ENCODE peak calls at places on chromosomes 1 and 21, in five cellular contexts. D is pancreas, Z is HepG2, V is AG04450, N is neural progenitor cell. G is an unnamed sample.

GRCh38 chr1:75745276-75745675 is 20.8 kb downstream of the ACADM start:
- DNase-seq in D (no peak), Z (no peak), V (no peak), N (no peak), G (no peak)

GRCh38 chr21:24995206-24995605 is 612.1 kb downstream of the MRPL39 start:
- DNase-seq in D (no peak), Z (no peak), V (no peak), N (peak), G (no peak)

GRCh38 chr1:117147856-117148588 is 26.5 kb upstream of the TRIM45 start:
- DNase-seq in D (no peak), Z (no peak), V (no peak), N (no peak), G (no peak)

GRCh38 chr1:58997637-58998036 is 213.8 kb upstream of the JUN start:
- DNase-seq in D (no peak), Z (no peak), V (no peak), N (no peak), G (no peak)

GRCh38 chr1:8020032-8020431 is 6.1 kb downstream of the ERRFI1 start:
- DNase-seq in D (no peak), Z (peak), V (no peak), N (no peak), G (no peak)

GRCh38 chr1:65799601-65800000 is 6.9 kb downstream of the PDE4B start:
- DNase-seq in D (no peak), Z (no peak), V (no peak), N (no peak), G (no peak)

GRCh38 chr1:2585318-2586092 is 1.1 kb upstream of the PRXL2B start:
- DNase-seq in D (no peak), Z (peak), V (no peak), N (peak), G (peak)

GRCh38 chr1:154208677-154209390 is 2.7 kb upstream of the CFAP141 start:
- DNase-seq in D (no peak), Z (no peak), V (no peak), N (no peak), G (no peak)

GRCh38 chr1:89686520-89686919 is 53.6 kb downstream of the LRRC8C start:
- DNase-seq in D (no peak), Z (peak), V (no peak), N (no peak), G (no peak)

GRCh38 chr1:55129194-55129728 is 85.9 kb downstream of the USP24 start:
- DNase-seq in D (no peak), Z (no peak), V (peak), N (no peak), G (no peak)

GRCh38 chr1:31881698-31882000 is 56.5 kb downstream of the PTP4A2 start:
- DNase-seq in D (no peak), Z (peak), V (no peak), N (no peak), G (no peak)

GRCh38 chr21:38753114-38754100 is 52.3 kb upstream of the ETS2 start:
- DNase-seq in D (no peak), Z (no peak), V (no peak), N (no peak), G (no peak)

GRCh38 chr1:168499094-168500049 is 44.4 kb downstream of the XCL2 start:
- DNase-seq in D (no peak), Z (no peak), V (no peak), N (no peak), G (no peak)

GRCh38 chr1:85118751-85119150 is 70.5 kb upstream of the MCOLN3 start:
- DNase-seq in D (no peak), Z (no peak), V (no peak), N (no peak), G (no peak)

GRCh38 chr1:245768596-245768995 is 613.8 kb downstream of the KIF26B start:
- DNase-seq in D (no peak), Z (no peak), V (no peak), N (no peak), G (no peak)

GRCh38 chr1:6614953-6615785 is 1.6 kb downstream of the PHF13 start:
- DNase-seq in D (peak), Z (no peak), V (no peak), N (peak), G (no peak)

GRCh38 chr1:200146100-200146499 is 118.6 kb downstream of the NR5A2 start:
- DNase-seq in D (no peak), Z (no peak), V (no peak), N (no peak), G (peak)

GRCh38 chr1:87800006-87800405 is 471.3 kb downstream of the LMO4 start:
- DNase-seq in D (no peak), Z (no peak), V (no peak), N (no peak), G (no peak)

GRCh38 chr1:37764888-37765441 is at the start of gene EPHA10:
- DNase-seq in D (no peak), Z (no peak), V (no peak), N (peak), G (no peak)

GRCh38 chr1:175521265-175522040 is 221.9 kb downstream of the TNR start:
- DNase-seq in D (no peak), Z (no peak), V (no peak), N (no peak), G (no peak)

GRCh38 chr1:171468120-171468790 is 17.1 kb upstream of the PRRC2C start:
- DNase-seq in D (no peak), Z (no peak), V (no peak), N (no peak), G (peak)

GRCh38 chr1:155073377-155074272 is 5.0 kb upstream of the EFNA3 start:
- DNase-seq in D (no peak), Z (no peak), V (no peak), N (no peak), G (no peak)

GRCh38 chr1:40829631-40830245 is 32.4 kb downstream of the CITED4 start:
- DNase-seq in D (no peak), Z (no peak), V (no peak), N (no peak), G (no peak)

GRCh38 chr1:231800071-231800470 is 173.5 kb downstream of the DISC1 start:
- DNase-seq in D (no peak), Z (no peak), V (no peak), N (no peak), G (no peak)

GRCh38 chr1:21206117-21206516 is 29.4 kb upstream of the EIF4G3 start:
- DNase-seq in D (no peak), Z (no peak), V (no peak), N (no peak), G (no peak)

GRCh38 chr1:25737151-25737550 is 62.8 kb upstream of the SELENON start:
- DNase-seq in D (peak), Z (no peak), V (no peak), N (no peak), G (no peak)

GRCh38 chr1:223844962-223845809 is 561 bp downstream of the TP53BP2 start:
- DNase-seq in D (peak), Z (peak), V (no peak), N (peak), G (peak)

GRCh38 chr1:112673589-112674439 is 645 bp upstream of the MOV10 start:
- DNase-seq in D (peak), Z (peak), V (peak), N (peak), G (no peak)

GRCh38 chr21:37061926-37062591 is 10.8 kb downstream of the PIGP start:
- DNase-seq in D (no peak), Z (peak), V (no peak), N (no peak), G (no peak)

GRCh38 chr1:74380252-74380651 is 132.2 kb downstream of the LRRC53 start:
- DNase-seq in D (no peak), Z (no peak), V (no peak), N (no peak), G (no peak)

GRCh38 chr1:82483146-82483545 is 682.4 kb downstream of the ADGRL2 start:
- DNase-seq in D (no peak), Z (no peak), V (no peak), N (no peak), G (no peak)

GRCh38 chr1:21149862-21150432 is 26.8 kb downstream of the EIF4G3 start:
- DNase-seq in D (no peak), Z (no peak), V (peak), N (peak), G (no peak)

GRCh38 chr1:77536813-77537212 is 145.6 kb downstream of the ZZZ3 start:
- DNase-seq in D (no peak), Z (no peak), V (peak), N (no peak), G (no peak)

GRCh38 chr1:37315236-37315870 is 159.0 kb upstream of the ZC3H12A start:
- DNase-seq in D (no peak), Z (no peak), V (no peak), N (peak), G (no peak)

GRCh38 chr1:64703600-64703999 is 41.3 kb upstream of the RAVER2 start:
- DNase-seq in D (no peak), Z (no peak), V (no peak), N (no peak), G (no peak)

GRCh38 chr1:173190101-173190895 is 16.8 kb downstream of the TNFSF4 start:
- DNase-seq in D (peak), Z (peak), V (no peak), N (no peak), G (no peak)

GRCh38 chr1:78003882-78004718 is 639 bp upstream of the DNAJB4 start:
- DNase-seq in D (no peak), Z (peak), V (peak), N (peak), G (peak)

GRCh38 chr1:181033128-181033798 is 520 bp upstream of the MR1 start:
- DNase-seq in D (no peak), Z (no peak), V (no peak), N (no peak), G (no peak)

GRCh38 chr1:204578867-204579664 is 62.9 kb downstream of the MDM4 start:
- DNase-seq in D (no peak), Z (no peak), V (no peak), N (peak), G (peak)

DNA sequence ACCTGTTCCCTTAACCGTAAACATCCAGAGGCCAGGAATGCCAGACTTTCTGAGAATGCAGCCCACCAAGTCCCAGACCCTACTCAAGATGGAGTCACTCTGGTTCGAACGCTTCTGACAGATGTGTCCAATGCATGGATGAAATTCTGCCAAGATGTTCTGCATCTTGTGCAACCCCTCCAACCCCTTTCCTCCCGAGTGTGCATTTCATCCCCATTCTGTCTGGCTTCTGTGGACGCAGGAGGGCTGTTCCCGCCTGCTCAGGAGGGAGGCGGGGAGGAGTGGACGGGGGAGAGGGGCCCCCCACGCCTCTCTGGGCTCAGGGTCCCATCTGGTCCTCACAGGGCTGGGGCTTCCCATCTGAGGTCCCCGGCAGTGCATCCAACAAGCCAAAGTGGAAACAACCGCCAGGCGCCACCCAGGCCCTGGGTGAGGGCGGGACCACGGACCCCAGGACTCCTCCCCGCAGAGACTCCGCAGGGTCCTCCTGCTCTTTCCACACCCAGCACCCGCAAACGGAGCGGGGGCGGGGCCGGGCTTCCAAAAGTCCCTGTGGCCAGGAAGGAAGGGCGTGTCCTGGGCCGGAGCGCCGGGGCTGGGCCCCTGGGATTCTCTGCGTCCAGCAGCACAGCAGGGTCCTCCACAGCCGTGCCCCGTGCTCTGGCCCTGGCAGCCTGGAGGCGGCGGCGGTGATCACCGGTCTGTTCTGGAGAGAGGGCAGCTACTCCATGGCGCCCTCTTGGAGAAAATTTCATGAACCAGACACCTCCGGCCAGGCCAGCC is 27.7 kb upstream of the SUMO3 start:
- DNase-seq in D (peak), Z (peak), V (no peak), N (peak), G (peak)
- TF ChIP-seq CTCF in D (no peak), Z (peak), V (peak), N (peak), G (peak)

GRCh38 chr1:109282497-109282951 is 421 bp downstream of the PSRC1 start:
- DNase-seq in D (no peak), Z (no peak), V (no peak), N (no peak), G (peak)
- TF ChIP-seq CTCF in D (no peak), Z (no peak), V (no peak), N (no peak), G (no peak)

DNA sequence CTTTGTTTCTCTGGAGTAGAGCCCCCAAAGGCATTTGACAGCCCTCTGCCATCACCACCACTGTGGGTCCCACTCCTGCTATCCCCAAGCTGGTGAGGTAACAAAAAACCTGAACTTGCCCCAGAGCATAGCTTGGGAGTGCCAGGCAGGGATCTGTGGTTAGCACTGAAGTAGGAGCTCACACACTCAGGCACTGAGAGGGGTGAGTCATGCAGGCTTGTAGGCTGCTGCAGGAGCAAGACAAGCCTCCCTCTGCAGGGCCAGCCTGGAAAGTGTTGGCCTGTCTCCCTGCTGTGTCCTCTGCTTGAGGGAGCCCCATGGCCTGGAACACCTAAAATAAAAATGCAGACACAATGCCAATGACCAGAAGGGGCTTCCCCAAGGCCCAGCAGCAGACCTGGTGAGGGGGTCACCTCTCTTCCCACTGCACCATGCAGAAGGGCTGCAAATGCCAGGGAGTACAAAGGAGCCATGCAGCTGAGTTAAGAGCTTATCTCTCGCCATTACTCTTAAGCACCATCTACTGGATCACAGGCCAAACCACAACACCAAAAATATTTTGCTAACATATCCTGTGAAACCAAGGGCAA is 108.9 kb upstream of the POGK start:
- DNase-seq in D (no peak), Z (no peak), V (no peak), N (no peak), G (no peak)
- TF ChIP-seq CTCF in D (no peak), Z (no peak), V (no peak), N (peak), G (no peak)

GRCh38 chr1:211520641-211521040 is 28.7 kb upstream of the RD3 start:
- DNase-seq in D (no peak), Z (peak), V (no peak), N (no peak), G (no peak)
- TF ChIP-seq CTCF in D (no peak), Z (peak), V (peak), N (peak), G (no peak)

GRCh38 chr1:978069-978834 is 3.6 kb downstream of the PERM1 start:
- DNase-seq in D (no peak), Z (no peak), V (no peak), N (no peak), G (no peak)

GRCh38 chr1:974293-974640 is 7.6 kb downstream of the PERM1 start:
- DNase-seq in D (no peak), Z (no peak), V (no peak), N (no peak), G (no peak)

GRCh38 chr1:975365-975764 is 6.5 kb downstream of the PERM1 start:
- DNase-seq in D (no peak), Z (no peak), V (no peak), N (no peak), G (no peak)

GRCh38 chr1:974687-975328 is 7.1 kb downstream of the PERM1 start:
- DNase-seq in D (no peak), Z (no peak), V (no peak), N (no peak), G (no peak)

DNA sequence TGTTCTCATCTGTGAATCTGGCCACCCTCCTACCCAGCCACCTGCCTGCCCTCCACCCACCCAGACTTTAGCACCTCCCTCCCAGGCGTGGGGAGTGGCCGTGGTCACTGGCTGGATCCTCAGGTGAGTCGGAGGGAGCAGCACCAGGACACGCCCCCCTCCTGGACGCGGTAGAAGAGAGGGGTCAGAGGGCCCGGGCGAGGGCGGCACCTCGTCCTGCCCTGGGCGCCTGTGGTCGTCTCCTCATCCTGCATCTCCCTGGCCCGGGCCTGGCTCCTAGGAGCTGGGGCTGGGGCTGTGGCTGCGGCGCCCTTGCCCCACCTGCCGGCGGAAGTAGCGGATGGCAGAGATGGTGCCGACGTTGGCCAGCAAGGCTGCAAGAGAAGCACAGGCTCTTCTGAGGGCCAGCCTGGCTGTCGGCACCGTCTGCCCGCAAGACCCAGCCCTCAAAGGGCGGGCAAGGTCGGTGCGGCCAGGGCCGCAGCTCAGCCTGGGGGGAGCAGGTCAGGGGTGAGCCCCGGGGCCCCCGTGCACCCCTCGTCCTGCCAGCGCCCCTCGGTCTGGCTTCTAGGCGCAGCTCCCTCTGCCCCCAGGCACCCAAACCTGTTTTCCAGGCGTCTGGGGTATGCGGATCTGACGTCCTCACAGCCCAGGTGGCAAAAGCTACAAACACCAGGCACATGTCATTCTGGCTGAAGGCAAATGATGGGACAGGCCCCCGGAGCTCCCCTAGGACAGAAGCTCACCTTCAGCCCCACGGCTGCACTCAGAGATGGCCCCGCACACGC is 5.8 kb downstream of the PERM1 start:
- DNase-seq in D (peak), Z (peak), V (no peak), N (peak), G (peak)
- TF ChIP-seq CTCF in D (peak), Z (peak), V (peak), N (peak), G (peak)

GRCh38 chr1:248592655-248593054 is 4.8 kb downstream of the OR2T10 start:
- DNase-seq in D (no peak), Z (no peak), V (no peak), N (no peak), G (no peak)

GRCh38 chr1:248589334-248589733 is 8.2 kb downstream of the OR2T10 start:
- DNase-seq in D (no peak), Z (no peak), V (no peak), N (no peak), G (no peak)

GRCh38 chr1:248590055-248590454 is 7.4 kb downstream of the OR2T10 start:
- DNase-seq in D (no peak), Z (no peak), V (no peak), N (no peak), G (no peak)

GRCh38 chr1:248596615-248597014 is 885 bp downstream of the OR2T10 start:
- DNase-seq in D (no peak), Z (no peak), V (no peak), N (no peak), G (no peak)

GRCh38 chr1:248593226-248593625 is 4.3 kb downstream of the OR2T10 start:
- DNase-seq in D (no peak), Z (no peak), V (no peak), N (no peak), G (no peak)
- TF ChIP-seq CTCF in D (no peak), Z (no peak), V (no peak), N (no peak), G (no peak)

GRCh38 chr21:41899431-41900202 is 20.5 kb upstream of the PRDM15 start:
- DNase-seq in D (no peak), Z (no peak), V (no peak), N (no peak), G (peak)
- TF ChIP-seq CTCF in D (no peak), Z (no peak), V (no peak), N (no peak), G (no peak)

GRCh38 chr1:235989105-235989504 is 75.8 kb downstream of the NID1 start:
- DNase-seq in D (no peak), Z (no peak), V (no peak), N (no peak), G (no peak)

GRCh38 chr1:235993652-235994051 is 71.2 kb downstream of the NID1 start:
- DNase-seq in D (no peak), Z (no peak), V (no peak), N (no peak), G (no peak)

GRCh38 chr1:235992346-235992745 is 72.5 kb downstream of the NID1 start:
- DNase-seq in D (no peak), Z (no peak), V (no peak), N (no peak), G (no peak)

GRCh38 chr1:235992868-235993267 is 72.0 kb downstream of the NID1 start:
- DNase-seq in D (no peak), Z (no peak), V (no peak), N (no peak), G (no peak)

GRCh38 chr1:235990376-235990795 is 74.5 kb downstream of the NID1 start:
- DNase-seq in D (no peak), Z (no peak), V (no peak), N (no peak), G (no peak)
- TF ChIP-seq CTCF in D (no peak), Z (no peak), V (no peak), N (no peak), G (no peak)

GRCh38 chr1:72186733-72187307 is 95.5 kb downstream of the NEGR1 start:
- DNase-seq in D (no peak), Z (peak), V (no peak), N (no peak), G (no peak)
- TF ChIP-seq CTCF in D (peak), Z (peak), V (peak), N (peak), G (no peak)

G was measured in GM10248.